ENCODE peak calls at places on chromosomes 16 and 17, in five cellular contexts. One of them, this sample, is unnamed.

GRCh38 chr17:64920026-64920418 is 744 bp upstream of the LRRC37A3 start:
- DNase-seq in H9: no peak
- DNase-seq in neuronal stem cell: no peak
- DNase-seq in mesenchymal stem cell: peak; percentile 33
- DNase-seq in H1: peak; percentile 62
- DNase-seq in this sample: peak; percentile 38

GRCh38 chr17:32187276-32187675 is 45.0 kb downstream of the RHOT1 start:
- DNase-seq in H9: no peak
- DNase-seq in neuronal stem cell: no peak
- DNase-seq in mesenchymal stem cell: no peak
- DNase-seq in H1: no peak
- DNase-seq in this sample: no peak

GRCh38 chr16:21083729-21084268 is 66.8 kb downstream of the DNAH3 start:
- DNase-seq in H9: peak; percentile 81
- DNase-seq in neuronal stem cell: peak; percentile 54
- DNase-seq in mesenchymal stem cell: peak; percentile 55
- DNase-seq in H1: peak; percentile 90
- DNase-seq in this sample: peak; percentile 52

GRCh38 chr17:2388705-2389099 is 12.2 kb downstream of the MNT start:
- DNase-seq in H9: peak; percentile 76
- DNase-seq in neuronal stem cell: no peak
- DNase-seq in mesenchymal stem cell: no peak
- DNase-seq in H1: no peak
- DNase-seq in this sample: no peak

GRCh38 chr16:68298907-68299515 is 11.7 kb downstream of the SLC7A6OS start:
- DNase-seq in H9: no peak
- DNase-seq in neuronal stem cell: no peak
- DNase-seq in mesenchymal stem cell: peak; percentile 73
- DNase-seq in H1: no peak
- DNase-seq in this sample: no peak

GRCh38 chr17:16937431-16937830 is 34.5 kb downstream of the TNFRSF13B start:
- DNase-seq in H9: no peak
- DNase-seq in neuronal stem cell: no peak
- DNase-seq in mesenchymal stem cell: no peak
- DNase-seq in H1: no peak
- DNase-seq in this sample: no peak

GRCh38 chr16:53504161-53504663 is 1.2 kb upstream of the AKTIP start:
- DNase-seq in H9: no peak
- DNase-seq in neuronal stem cell: no peak
- DNase-seq in mesenchymal stem cell: no peak
- DNase-seq in H1: no peak
- DNase-seq in this sample: peak; percentile 23

GRCh38 chr16:180921-181667 is 835 bp downstream of the HBQ1 start:
- DNase-seq in H9: peak; percentile 91
- DNase-seq in neuronal stem cell: peak; percentile 80
- DNase-seq in mesenchymal stem cell: peak; percentile 51
- DNase-seq in H1: peak; percentile 99
- DNase-seq in this sample: peak; percentile 79

GRCh38 chr17:82866521-82867214 is 26.8 kb upstream of the ZNF750 start:
- DNase-seq in H9: no peak
- DNase-seq in neuronal stem cell: no peak
- DNase-seq in mesenchymal stem cell: peak; percentile 93
- DNase-seq in H1: no peak
- DNase-seq in this sample: no peak

GRCh38 chr17:3916013-3916696 is at the start of gene P2RX1:
- DNase-seq in H9: no peak
- DNase-seq in neuronal stem cell: no peak
- DNase-seq in mesenchymal stem cell: no peak
- DNase-seq in H1: no peak
- DNase-seq in this sample: no peak

GRCh38 chr17:39872700-39873099 is 4.7 kb downstream of the ZPBP2 start:
- DNase-seq in H9: no peak
- DNase-seq in neuronal stem cell: no peak
- DNase-seq in mesenchymal stem cell: peak; percentile 28
- DNase-seq in H1: no peak
- DNase-seq in this sample: no peak

GRCh38 chr17:42290577-42290976 is 2.3 kb downstream of the STAT5A start:
- DNase-seq in H9: peak; percentile 16
- DNase-seq in neuronal stem cell: no peak
- DNase-seq in mesenchymal stem cell: no peak
- DNase-seq in H1: no peak
- DNase-seq in this sample: no peak

GRCh38 chr16:58843675-58844074 is 109.6 kb upstream of the GOT2 start:
- DNase-seq in H9: no peak
- DNase-seq in neuronal stem cell: no peak
- DNase-seq in mesenchymal stem cell: peak; percentile 21
- DNase-seq in H1: no peak
- DNase-seq in this sample: no peak

GRCh38 chr16:54277845-54278703 is 8.5 kb downstream of the IRX3 start:
- DNase-seq in H9: no peak
- DNase-seq in neuronal stem cell: peak; percentile 36
- DNase-seq in mesenchymal stem cell: no peak
- DNase-seq in H1: no peak
- DNase-seq in this sample: no peak

GRCh38 chr17:6626616-6627015 is 13.9 kb downstream of the KIAA0753 start:
- DNase-seq in H9: no peak
- DNase-seq in neuronal stem cell: no peak
- DNase-seq in mesenchymal stem cell: no peak
- DNase-seq in H1: no peak
- DNase-seq in this sample: no peak

GRCh38 chr17:40672654-40673053 is 7.7 kb upstream of the KRT222 start:
- DNase-seq in H9: no peak
- DNase-seq in neuronal stem cell: no peak
- DNase-seq in mesenchymal stem cell: no peak
- DNase-seq in H1: no peak
- DNase-seq in this sample: no peak

GRCh38 chr16:70392606-70393005 is 45.9 kb downstream of the DDX19A start:
- DNase-seq in H9: no peak
- DNase-seq in neuronal stem cell: no peak
- DNase-seq in mesenchymal stem cell: no peak
- DNase-seq in H1: no peak
- DNase-seq in this sample: no peak

GRCh38 chr16:1606774-1607173 is 5.1 kb downstream of the IFT140 start:
- DNase-seq in H9: no peak
- DNase-seq in neuronal stem cell: no peak
- DNase-seq in mesenchymal stem cell: no peak
- DNase-seq in H1: no peak
- DNase-seq in this sample: no peak

GRCh38 chr16:89723279-89724250 is 2.2 kb downstream of the ZNF276 start:
- DNase-seq in H9: no peak
- DNase-seq in neuronal stem cell: no peak
- DNase-seq in mesenchymal stem cell: no peak
- DNase-seq in H1: no peak
- DNase-seq in this sample: no peak

GRCh38 chr16:10675221-10675620 is 19.5 kb downstream of the TEKT5 start:
- DNase-seq in H9: no peak
- DNase-seq in neuronal stem cell: no peak
- DNase-seq in mesenchymal stem cell: no peak
- DNase-seq in H1: no peak
- DNase-seq in this sample: no peak

GRCh38 chr16:75385507-75386152 is 47.7 kb downstream of the CFDP1 start:
- DNase-seq in H9: no peak
- DNase-seq in neuronal stem cell: peak; percentile 29
- DNase-seq in mesenchymal stem cell: peak; percentile 84
- DNase-seq in H1: no peak
- DNase-seq in this sample: no peak

GRCh38 chr17:50173335-50173941 is 7.6 kb downstream of the SGCA start:
- DNase-seq in H9: peak; percentile 73
- DNase-seq in neuronal stem cell: no peak
- DNase-seq in mesenchymal stem cell: peak; percentile 88
- DNase-seq in H1: no peak
- DNase-seq in this sample: no peak

GRCh38 chr16:74309789-74310781 is 13.5 kb downstream of the PSMD7 start:
- DNase-seq in H9: no peak
- DNase-seq in neuronal stem cell: peak; percentile 39
- DNase-seq in mesenchymal stem cell: peak; percentile 65
- DNase-seq in H1: no peak
- DNase-seq in this sample: peak; percentile 10

GRCh38 chr16:287298-287811 is 4.4 kb downstream of the PDIA2 start:
- DNase-seq in H9: no peak
- DNase-seq in neuronal stem cell: no peak
- DNase-seq in mesenchymal stem cell: no peak
- DNase-seq in H1: no peak
- DNase-seq in this sample: no peak

GRCh38 chr16:72999541-73000019 is 48.3 kb downstream of the ZFHX3 start:
- DNase-seq in H9: no peak
- DNase-seq in neuronal stem cell: no peak
- DNase-seq in mesenchymal stem cell: no peak
- DNase-seq in H1: no peak
- DNase-seq in this sample: no peak

GRCh38 chr17:66889480-66890230 is 54.7 kb downstream of the CACNG5 start:
- DNase-seq in H9: no peak
- DNase-seq in neuronal stem cell: no peak
- DNase-seq in mesenchymal stem cell: no peak
- DNase-seq in H1: no peak
- DNase-seq in this sample: no peak

GRCh38 chr17:58314706-58315015 is 13.9 kb downstream of the TSPOAP1 start:
- DNase-seq in H9: no peak
- DNase-seq in neuronal stem cell: no peak
- DNase-seq in mesenchymal stem cell: no peak
- DNase-seq in H1: peak; percentile 20
- DNase-seq in this sample: no peak

GRCh38 chr16:1903845-1904820 is 14.1 kb downstream of the HS3ST6 start:
- DNase-seq in H9: no peak
- DNase-seq in neuronal stem cell: no peak
- DNase-seq in mesenchymal stem cell: no peak
- DNase-seq in H1: no peak
- DNase-seq in this sample: no peak

GRCh38 chr17:40086150-40087044 is 14.0 kb downstream of the NR1D1 start:
- DNase-seq in H9: peak; percentile 82
- DNase-seq in neuronal stem cell: no peak
- DNase-seq in mesenchymal stem cell: peak; percentile 52
- DNase-seq in H1: peak; percentile 94
- DNase-seq in this sample: peak; percentile 61

GRCh38 chr17:42913527-42913926 is 12.9 kb downstream of the G6PC1 start:
- DNase-seq in H9: no peak
- DNase-seq in neuronal stem cell: no peak
- DNase-seq in mesenchymal stem cell: no peak
- DNase-seq in H1: no peak
- DNase-seq in this sample: no peak

GRCh38 chr16:12531937-12532336 is 271.8 kb downstream of the CPPED1 start:
- DNase-seq in H9: no peak
- DNase-seq in neuronal stem cell: no peak
- DNase-seq in mesenchymal stem cell: peak; percentile 45
- DNase-seq in H1: no peak
- DNase-seq in this sample: peak; percentile 18
- H2BK12ac ChIP-seq in H9: no peak overlapping the region
- H2BK12ac ChIP-seq in neuronal stem cell: no peak overlapping the region
- H2BK12ac ChIP-seq in mesenchymal stem cell: no peak overlapping the region
- H2BK12ac ChIP-seq in H1: no peak overlapping the region
- H2BK12ac ChIP-seq in this sample: no peak overlapping the region

GRCh38 chr16:27551046-27551445 is 1.1 kb downstream of the KATNIP start:
- DNase-seq in H9: no peak
- DNase-seq in neuronal stem cell: no peak
- DNase-seq in mesenchymal stem cell: peak; percentile 33
- DNase-seq in H1: no peak
- DNase-seq in this sample: no peak

GRCh38 chr16:27547851-27548250 is 1.9 kb downstream of the GTF3C1 start:
- DNase-seq in H9: no peak
- DNase-seq in neuronal stem cell: no peak
- DNase-seq in mesenchymal stem cell: no peak
- DNase-seq in H1: no peak
- DNase-seq in this sample: no peak

GRCh38 chr16:27550582-27550920 is 607 bp downstream of the KATNIP start:
- DNase-seq in H9: no peak
- DNase-seq in neuronal stem cell: no peak
- DNase-seq in mesenchymal stem cell: no peak
- DNase-seq in H1: no peak
- DNase-seq in this sample: peak; percentile 11

GRCh38 chr16:27549857-27550581 is at the start of the genes GTF3C1 and KATNIP:
- DNase-seq in H9: peak; percentile 99
- DNase-seq in neuronal stem cell: peak; percentile 99
- DNase-seq in mesenchymal stem cell: peak; percentile 98
- DNase-seq in H1: peak; percentile 100
- DNase-seq in this sample: peak; percentile 100

GRCh38 chr16:27549607-27549856 is 181 bp downstream of the GTF3C1 start:
- DNase-seq in H9: no peak
- DNase-seq in neuronal stem cell: no peak
- DNase-seq in mesenchymal stem cell: no peak
- DNase-seq in H1: no peak
- DNase-seq in this sample: no peak
- H3K14ac ChIP-seq in H9: no peak overlapping the region
- H3K14ac ChIP-seq in neuronal stem cell: peak overlapping the region; percentile 92
- H3K14ac ChIP-seq in mesenchymal stem cell: no peak overlapping the region
- H3K14ac ChIP-seq in H1: no peak overlapping the region
- H3K14ac ChIP-seq in this sample: peak overlapping the region; percentile 82

DNA sequence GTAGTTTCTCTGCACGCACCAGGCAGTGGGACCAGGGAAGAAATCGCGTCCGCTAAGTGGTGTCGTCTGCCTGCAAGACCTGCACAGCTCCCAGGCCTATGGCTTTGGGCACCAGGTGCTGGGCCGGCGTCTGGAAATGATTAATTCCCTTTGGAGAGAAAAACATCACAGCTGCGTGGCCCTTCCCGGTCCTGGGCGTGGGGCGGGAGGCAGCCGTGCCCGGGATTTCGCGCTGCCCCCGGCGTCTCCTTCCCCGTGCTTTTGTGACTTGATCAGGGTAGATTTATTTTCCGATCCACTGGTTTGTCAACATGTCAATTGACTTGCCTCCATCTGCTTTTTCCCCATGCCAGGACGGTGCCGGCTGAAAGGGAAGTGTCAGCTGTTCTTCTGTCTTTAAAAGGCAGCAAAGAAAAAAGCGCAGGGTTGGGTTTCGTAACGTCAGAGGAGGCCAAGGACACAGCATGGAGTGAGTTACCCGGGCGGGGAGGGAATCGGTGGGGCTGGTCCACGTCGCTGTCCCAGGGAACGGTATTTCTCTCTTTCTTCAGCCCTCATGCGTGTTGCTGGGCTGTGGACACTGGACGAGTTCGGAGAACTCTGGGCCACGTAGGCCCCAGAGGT is 188.2 kb upstream of the ZNF469 start:
- DNase-seq in H9: no peak
- DNase-seq in neuronal stem cell: no peak
- DNase-seq in mesenchymal stem cell: no peak
- DNase-seq in H1: no peak
- DNase-seq in this sample: no peak
- H2BK5ac ChIP-seq in H9: no peak overlapping the region
- H2BK5ac ChIP-seq in neuronal stem cell: no peak overlapping the region
- H2BK5ac ChIP-seq in mesenchymal stem cell: no peak overlapping the region
- H2BK5ac ChIP-seq in H1: peak overlapping the region; percentile 16
- H2BK5ac ChIP-seq in this sample: no peak overlapping the region

GRCh38 chr16:85657267-85657650 is 31.5 kb downstream of the GINS2 start:
- DNase-seq in H9: no peak
- DNase-seq in neuronal stem cell: no peak
- DNase-seq in mesenchymal stem cell: no peak
- DNase-seq in H1: no peak
- DNase-seq in this sample: no peak

GRCh38 chr16:85654251-85655115 is 34.3 kb downstream of the GINS2 start:
- DNase-seq in H9: no peak
- DNase-seq in neuronal stem cell: no peak
- DNase-seq in mesenchymal stem cell: no peak
- DNase-seq in H1: no peak
- DNase-seq in this sample: no peak

GRCh38 chr16:85653226-85653917 is 35.4 kb downstream of the GINS2 start:
- DNase-seq in H9: no peak
- DNase-seq in neuronal stem cell: no peak
- DNase-seq in mesenchymal stem cell: no peak
- DNase-seq in H1: no peak
- DNase-seq in this sample: no peak

GRCh38 chr16:85656351-85657266 is 32.1 kb downstream of the GINS2 start:
- DNase-seq in H9: no peak
- DNase-seq in neuronal stem cell: no peak
- DNase-seq in mesenchymal stem cell: no peak
- DNase-seq in H1: no peak
- DNase-seq in this sample: no peak

GRCh38 chr16:85655216-85656129 is 33.3 kb downstream of the GINS2 start:
- DNase-seq in H9: no peak
- DNase-seq in neuronal stem cell: no peak
- DNase-seq in mesenchymal stem cell: no peak
- DNase-seq in H1: no peak
- DNase-seq in this sample: no peak
- H2BK12ac ChIP-seq in H9: no peak overlapping the region
- H2BK12ac ChIP-seq in neuronal stem cell: peak overlapping the region; percentile 22
- H2BK12ac ChIP-seq in mesenchymal stem cell: no peak overlapping the region
- H2BK12ac ChIP-seq in H1: no peak overlapping the region
- H2BK12ac ChIP-seq in this sample: no peak overlapping the region

This sample was measured in trophoblast cell.